ENCODE peak calls at places on chromosomes 16 and 17, in four cellular contexts. One of them, this sample, is unnamed.

GRCh38 chr16:4870138-4870671 is 22.9 kb downstream of the UBN1 start:
- DNase-seq in HepG2: no peak
- DNase-seq in K562: no peak
- DNase-seq in GM12878: no peak
- DNase-seq in this sample: no peak

GRCh38 chr17:51848451-51848850 is 310.1 kb downstream of the CA10 start:
- DNase-seq in HepG2: no peak
- DNase-seq in K562: no peak
- DNase-seq in GM12878: no peak
- DNase-seq in this sample: no peak

GRCh38 chr16:70642633-70643032 is 3.7 kb upstream of the IL34 start:
- DNase-seq in HepG2: no peak
- DNase-seq in K562: no peak
- DNase-seq in GM12878: no peak
- DNase-seq in this sample: no peak

GRCh38 chr17:73628642-73629552 is 15.3 kb downstream of the SDK2 start:
- DNase-seq in HepG2: no peak
- DNase-seq in K562: no peak
- DNase-seq in GM12878: no peak
- DNase-seq in this sample: no peak

GRCh38 chr16:87278191-87279093 is 38.8 kb downstream of the C16orf95 start:
- DNase-seq in HepG2: peak; percentile 62
- DNase-seq in K562: peak; percentile 78
- DNase-seq in GM12878: no peak
- DNase-seq in this sample: peak; percentile 88

GRCh38 chr16:12972246-12972645 is 70.8 kb downstream of the SHISA9 start:
- DNase-seq in HepG2: no peak
- DNase-seq in K562: no peak
- DNase-seq in GM12878: no peak
- DNase-seq in this sample: no peak

GRCh38 chr16:31148281-31148728 is 1.6 kb downstream of the PRSS36 start:
- DNase-seq in HepG2: no peak
- DNase-seq in K562: peak; percentile 93
- DNase-seq in GM12878: no peak
- DNase-seq in this sample: no peak

GRCh38 chr16:69563605-69564580 is 1.9 kb upstream of the NFAT5 start:
- DNase-seq in HepG2: peak; percentile 49
- DNase-seq in K562: no peak
- DNase-seq in GM12878: peak; percentile 93
- DNase-seq in this sample: no peak

GRCh38 chr16:78309763-78310162 is 210.3 kb downstream of the WWOX start:
- DNase-seq in HepG2: no peak
- DNase-seq in K562: no peak
- DNase-seq in GM12878: no peak
- DNase-seq in this sample: no peak

GRCh38 chr16:28204211-28204610 is 7.6 kb downstream of the XPO6 start:
- DNase-seq in HepG2: no peak
- DNase-seq in K562: no peak
- DNase-seq in GM12878: no peak
- DNase-seq in this sample: no peak

GRCh38 chr16:1469693-1470201 is 5.1 kb downstream of the CLCN7 start:
- DNase-seq in HepG2: no peak
- DNase-seq in K562: no peak
- DNase-seq in GM12878: no peak
- DNase-seq in this sample: no peak

GRCh38 chr17:45222273-45222993 is 748 bp downstream of the FMNL1 start:
- DNase-seq in HepG2: no peak
- DNase-seq in K562: peak; percentile 79
- DNase-seq in GM12878: no peak
- DNase-seq in this sample: no peak

GRCh38 chr16:783404-784161 is 4.6 kb downstream of the RPUSD1 start:
- DNase-seq in HepG2: no peak
- DNase-seq in K562: peak; percentile 70
- DNase-seq in GM12878: no peak
- DNase-seq in this sample: no peak

GRCh38 chr17:17189559-17189958 is 16.6 kb downstream of the PLD6 start:
- DNase-seq in HepG2: no peak
- DNase-seq in K562: no peak
- DNase-seq in GM12878: no peak
- DNase-seq in this sample: no peak
- TF ChIP-seq FOXM1 in HepG2: no peak
- TF ChIP-seq FOXM1 in K562: no peak
- TF ChIP-seq FOXM1 in GM12878: no peak
- TF ChIP-seq FOXM1 in this sample: no peak

DNA sequence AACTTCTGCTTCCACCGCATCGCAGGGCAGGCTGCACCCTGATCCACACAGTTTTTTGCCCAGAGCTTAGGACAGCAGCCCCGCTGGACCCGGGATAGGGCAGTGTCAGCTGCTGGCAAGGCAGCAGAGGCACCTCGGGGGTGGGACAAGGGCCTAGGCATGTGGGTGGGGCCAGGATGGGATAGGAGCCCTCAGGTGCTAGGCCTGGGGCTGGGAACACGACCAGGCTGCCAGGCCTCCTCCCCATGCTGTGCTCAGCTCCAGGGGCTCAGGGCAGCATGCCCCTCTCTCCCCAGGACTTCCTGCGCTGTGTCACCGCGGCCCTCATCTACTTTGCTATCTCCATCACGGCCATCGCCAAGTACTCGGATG is 4.6 kb downstream of the CMTM3 start:
- DNase-seq in HepG2: no peak
- DNase-seq in K562: no peak
- DNase-seq in GM12878: no peak
- DNase-seq in this sample: no peak
- TF ChIP-seq FOXK2 in HepG2: no peak
- TF ChIP-seq FOXK2 in K562: no peak
- TF ChIP-seq FOXK2 in GM12878: no peak
- TF ChIP-seq FOXK2 in this sample: no peak

GRCh38 chr17:957856-958421 is 21.6 kb downstream of the NXN start:
- DNase-seq in HepG2: no peak
- DNase-seq in K562: no peak
- DNase-seq in GM12878: no peak
- DNase-seq in this sample: no peak

GRCh38 chr17:962166-962565 is 17.4 kb downstream of the NXN start:
- DNase-seq in HepG2: no peak
- DNase-seq in K562: no peak
- DNase-seq in GM12878: no peak
- DNase-seq in this sample: no peak

GRCh38 chr17:956905-957304 is 22.7 kb downstream of the NXN start:
- DNase-seq in HepG2: no peak
- DNase-seq in K562: no peak
- DNase-seq in GM12878: no peak
- DNase-seq in this sample: no peak

GRCh38 chr17:962650-963049 is 16.9 kb downstream of the NXN start:
- DNase-seq in HepG2: no peak
- DNase-seq in K562: no peak
- DNase-seq in GM12878: no peak
- DNase-seq in this sample: no peak

DNA sequence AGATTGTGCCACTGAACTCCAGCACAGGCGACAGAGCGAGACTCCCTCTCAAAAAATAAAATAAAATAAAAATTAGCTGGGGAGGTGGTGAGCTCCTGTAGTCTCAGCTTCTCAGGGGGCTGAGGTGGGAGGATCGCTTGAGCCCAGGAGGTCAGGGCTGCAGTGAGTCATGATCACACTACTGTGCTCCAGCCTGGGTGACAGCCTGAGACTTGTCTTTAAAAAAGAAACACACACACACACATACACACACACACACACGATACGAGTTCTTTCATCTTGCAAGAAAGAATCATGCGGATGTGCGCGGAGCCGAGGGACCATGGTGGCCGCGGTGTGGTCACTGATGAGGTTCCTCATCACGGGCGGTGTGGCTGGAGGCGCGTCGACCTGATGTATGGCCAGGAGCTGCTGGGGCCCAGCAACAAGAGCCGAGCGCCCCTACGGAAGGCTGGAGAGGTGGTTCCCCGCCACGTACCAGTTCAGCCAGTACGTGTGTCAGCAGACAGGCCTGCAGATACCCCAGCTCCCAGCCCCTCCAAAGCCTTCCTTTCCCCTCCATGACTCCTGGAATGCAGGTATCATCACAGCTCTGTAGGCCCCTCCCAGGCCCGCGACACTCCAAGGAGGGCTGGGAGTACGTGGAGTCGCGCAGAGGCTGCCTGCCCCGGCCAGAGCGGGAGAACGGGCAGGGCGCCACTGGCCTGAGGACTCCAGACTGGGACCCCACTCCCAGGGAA is 20.7 kb downstream of the NXN start:
- DNase-seq in HepG2: no peak
- DNase-seq in K562: no peak
- DNase-seq in GM12878: no peak
- DNase-seq in this sample: no peak
- TF ChIP-seq TARDBP in HepG2: no peak
- TF ChIP-seq TARDBP in K562: no peak
- TF ChIP-seq TARDBP in GM12878: no peak
- TF ChIP-seq TARDBP in this sample: no peak

GRCh38 chr17:61009619-61010018 is 332.0 kb downstream of the BCAS3 start:
- DNase-seq in HepG2: no peak
- DNase-seq in K562: no peak
- DNase-seq in GM12878: peak; percentile 43
- DNase-seq in this sample: no peak
- TF ChIP-seq FOXM1 in HepG2: no peak
- TF ChIP-seq FOXM1 in K562: no peak
- TF ChIP-seq FOXM1 in GM12878: no peak
- TF ChIP-seq FOXM1 in this sample: no peak

GRCh38 chr16:54281535-54282201 is 4.9 kb downstream of the IRX3 start:
- DNase-seq in HepG2: no peak
- DNase-seq in K562: no peak
- DNase-seq in GM12878: no peak
- DNase-seq in this sample: no peak

GRCh38 chr16:54280751-54281150 is 5.8 kb downstream of the IRX3 start:
- DNase-seq in HepG2: no peak
- DNase-seq in K562: no peak
- DNase-seq in GM12878: no peak
- DNase-seq in this sample: no peak

GRCh38 chr16:54282923-54283734 is 3.5 kb downstream of the IRX3 start:
- DNase-seq in HepG2: no peak
- DNase-seq in K562: no peak
- DNase-seq in GM12878: no peak
- DNase-seq in this sample: no peak

GRCh38 chr16:54283735-54284318 is 2.8 kb downstream of the IRX3 start:
- DNase-seq in HepG2: no peak
- DNase-seq in K562: no peak
- DNase-seq in GM12878: no peak
- DNase-seq in this sample: no peak

GRCh38 chr16:54282202-54282922 is 4.2 kb downstream of the IRX3 start:
- DNase-seq in HepG2: no peak
- DNase-seq in K562: peak; percentile 71
- DNase-seq in GM12878: no peak
- DNase-seq in this sample: no peak
- TF ChIP-seq FOXK2 in HepG2: no peak
- TF ChIP-seq FOXK2 in K562: no peak
- TF ChIP-seq FOXK2 in GM12878: no peak
- TF ChIP-seq FOXK2 in this sample: no peak

GRCh38 chr17:34825102-34825501 is 136.2 kb downstream of the CCT6B start:
- DNase-seq in HepG2: no peak
- DNase-seq in K562: no peak
- DNase-seq in GM12878: no peak
- DNase-seq in this sample: no peak

GRCh38 chr17:34823023-34823422 is 138.2 kb downstream of the CCT6B start:
- DNase-seq in HepG2: no peak
- DNase-seq in K562: no peak
- DNase-seq in GM12878: no peak
- DNase-seq in this sample: no peak

GRCh38 chr17:34827008-34827407 is 134.3 kb downstream of the CCT6B start:
- DNase-seq in HepG2: no peak
- DNase-seq in K562: no peak
- DNase-seq in GM12878: no peak
- DNase-seq in this sample: no peak

GRCh38 chr17:34825884-34826283 is 135.4 kb downstream of the CCT6B start:
- DNase-seq in HepG2: no peak
- DNase-seq in K562: no peak
- DNase-seq in GM12878: no peak
- DNase-seq in this sample: no peak

DNA sequence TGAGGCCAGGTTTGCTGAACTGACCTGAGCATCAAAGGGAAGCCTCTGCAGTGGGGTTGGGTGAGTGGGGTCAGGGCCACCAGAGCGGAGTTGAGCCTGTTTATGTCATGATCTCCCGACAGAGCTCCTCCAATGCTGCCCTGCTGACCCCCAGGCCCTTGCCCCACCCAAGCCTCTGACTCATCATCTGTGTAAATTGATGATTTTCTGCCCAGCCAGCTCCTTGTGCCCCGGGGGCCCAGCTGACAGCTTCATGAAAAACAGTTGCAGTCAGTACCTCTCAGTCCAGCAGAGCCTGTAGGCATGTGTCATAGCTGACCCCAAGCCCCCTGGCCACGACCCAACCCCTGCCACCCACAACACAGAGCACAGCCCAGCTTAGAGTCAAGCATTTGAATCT is 134.9 kb downstream of the CCT6B start:
- DNase-seq in HepG2: no peak
- DNase-seq in K562: peak; percentile 19
- DNase-seq in GM12878: no peak
- DNase-seq in this sample: no peak
- TF ChIP-seq TARDBP in HepG2: no peak
- TF ChIP-seq TARDBP in K562: no peak
- TF ChIP-seq TARDBP in GM12878: no peak
- TF ChIP-seq TARDBP in this sample: no peak

GRCh38 chr17:17314501-17315071 is 11.4 kb downstream of the NT5M start:
- DNase-seq in HepG2: no peak
- DNase-seq in K562: no peak
- DNase-seq in GM12878: no peak
- DNase-seq in this sample: no peak

GRCh38 chr17:17320188-17320910 is 17.2 kb downstream of the NT5M start:
- DNase-seq in HepG2: no peak
- DNase-seq in K562: no peak
- DNase-seq in GM12878: no peak
- DNase-seq in this sample: peak; percentile 4

GRCh38 chr17:17320911-17321220 is 17.7 kb downstream of the NT5M start:
- DNase-seq in HepG2: no peak
- DNase-seq in K562: peak; percentile 3
- DNase-seq in GM12878: no peak
- DNase-seq in this sample: no peak

GRCh38 chr17:17313350-17313991 is 10.3 kb downstream of the NT5M start:
- DNase-seq in HepG2: peak; percentile 67
- DNase-seq in K562: peak; percentile 31
- DNase-seq in GM12878: no peak
- DNase-seq in this sample: no peak

GRCh38 chr17:17315142-17315821 is 12.1 kb downstream of the NT5M start:
- DNase-seq in HepG2: no peak
- DNase-seq in K562: no peak
- DNase-seq in GM12878: no peak
- DNase-seq in this sample: no peak
- TF ChIP-seq FOXM1 in HepG2: no peak
- TF ChIP-seq FOXM1 in K562: no peak
- TF ChIP-seq FOXM1 in GM12878: no peak
- TF ChIP-seq FOXM1 in this sample: no peak

This sample was measured in HEK293T.